ENCODE peak calls at places on chromosomes 11 and 22, in five cellular contexts. One of them, this sample, is unnamed.

GRCh38 chr11:129298990-129299389 is 76.7 kb upstream of the BARX2 start:
- DNase-seq in H1: no peak
- DNase-seq in HepG2: no peak
- DNase-seq in K562: no peak
- DNase-seq in GM12878: no peak
- DNase-seq in this sample: no peak

GRCh38 chr22:46070215-46070721 is 80.1 kb upstream of the PPARA start:
- DNase-seq in H1: no peak
- DNase-seq in HepG2: peak
- DNase-seq in K562: no peak
- DNase-seq in GM12878: no peak
- DNase-seq in this sample: peak

GRCh38 chr11:35945137-35945518 is 1.3 kb downstream of the LDLRAD3 start:
- DNase-seq in H1: no peak
- DNase-seq in HepG2: no peak
- DNase-seq in K562: no peak
- DNase-seq in GM12878: no peak
- DNase-seq in this sample: no peak

GRCh38 chr11:65381721-65382035 is 768 bp downstream of the SLC25A45 start:
- DNase-seq in H1: no peak
- DNase-seq in HepG2: peak
- DNase-seq in K562: no peak
- DNase-seq in GM12878: no peak
- DNase-seq in this sample: peak

GRCh38 chr11:94740975-94741707 is 27.0 kb upstream of the AMOTL1 start:
- DNase-seq in H1: no peak
- DNase-seq in HepG2: peak
- DNase-seq in K562: peak
- DNase-seq in GM12878: no peak
- DNase-seq in this sample: peak

GRCh38 chr11:122686106-122686505 is 30.6 kb downstream of the UBASH3B start:
- DNase-seq in H1: no peak
- DNase-seq in HepG2: no peak
- DNase-seq in K562: no peak
- DNase-seq in GM12878: no peak
- DNase-seq in this sample: no peak

GRCh38 chr11:120516461-120517389 is 5.2 kb downstream of the GRIK4 start:
- DNase-seq in H1: no peak
- DNase-seq in HepG2: peak
- DNase-seq in K562: no peak
- DNase-seq in GM12878: no peak
- DNase-seq in this sample: no peak

GRCh38 chr11:84396521-84396920 is 1110.4 kb upstream of the CCDC90B start:
- DNase-seq in H1: no peak
- DNase-seq in HepG2: no peak
- DNase-seq in K562: no peak
- DNase-seq in GM12878: no peak
- DNase-seq in this sample: no peak

GRCh38 chr11:32421992-32422391 is 13.3 kb downstream of the WT1 start:
- DNase-seq in H1: no peak
- DNase-seq in HepG2: no peak
- DNase-seq in K562: no peak
- DNase-seq in GM12878: no peak
- DNase-seq in this sample: no peak

GRCh38 chr22:35622132-35622913 is 5.2 kb upstream of the MB start:
- DNase-seq in H1: no peak
- DNase-seq in HepG2: no peak
- DNase-seq in K562: no peak
- DNase-seq in GM12878: no peak
- DNase-seq in this sample: peak

GRCh38 chr22:23161574-23161973 is 16.3 kb downstream of the RAB36 start:
- DNase-seq in H1: no peak
- DNase-seq in HepG2: no peak
- DNase-seq in K562: no peak
- DNase-seq in GM12878: no peak
- DNase-seq in this sample: no peak

GRCh38 chr11:130573767-130574166 is 125.3 kb downstream of the ADAMTS15 start:
- DNase-seq in H1: no peak
- DNase-seq in HepG2: no peak
- DNase-seq in K562: no peak
- DNase-seq in GM12878: no peak
- DNase-seq in this sample: no peak

GRCh38 chr11:130166457-130166784 is 6.8 kb downstream of the ST14 start:
- DNase-seq in H1: no peak
- DNase-seq in HepG2: peak
- DNase-seq in K562: peak
- DNase-seq in GM12878: no peak
- DNase-seq in this sample: peak

GRCh38 chr11:86671386-86672006 is 920 bp downstream of the ME3 start:
- DNase-seq in H1: no peak
- DNase-seq in HepG2: no peak
- DNase-seq in K562: no peak
- DNase-seq in GM12878: no peak
- DNase-seq in this sample: peak

GRCh38 chr22:22111267-22111751 is 128.7 kb upstream of the TOP3B start:
- DNase-seq in H1: no peak
- DNase-seq in HepG2: no peak
- DNase-seq in K562: peak
- DNase-seq in GM12878: peak
- DNase-seq in this sample: peak

GRCh38 chr22:20567371-20567847 is 60.0 kb downstream of the MED15 start:
- DNase-seq in H1: no peak
- DNase-seq in HepG2: no peak
- DNase-seq in K562: no peak
- DNase-seq in GM12878: no peak
- DNase-seq in this sample: no peak

GRCh38 chr11:13354335-13354734 is 76.7 kb downstream of the BMAL1 start:
- DNase-seq in H1: no peak
- DNase-seq in HepG2: no peak
- DNase-seq in K562: peak
- DNase-seq in GM12878: no peak
- DNase-seq in this sample: no peak
- TF ChIP-seq KDM1A in H1: no peak
- TF ChIP-seq KDM1A in HepG2: no peak
- TF ChIP-seq KDM1A in K562: no peak
- TF ChIP-seq KDM1A in GM12878: no peak
- TF ChIP-seq KDM1A in this sample: no peak

DNA sequence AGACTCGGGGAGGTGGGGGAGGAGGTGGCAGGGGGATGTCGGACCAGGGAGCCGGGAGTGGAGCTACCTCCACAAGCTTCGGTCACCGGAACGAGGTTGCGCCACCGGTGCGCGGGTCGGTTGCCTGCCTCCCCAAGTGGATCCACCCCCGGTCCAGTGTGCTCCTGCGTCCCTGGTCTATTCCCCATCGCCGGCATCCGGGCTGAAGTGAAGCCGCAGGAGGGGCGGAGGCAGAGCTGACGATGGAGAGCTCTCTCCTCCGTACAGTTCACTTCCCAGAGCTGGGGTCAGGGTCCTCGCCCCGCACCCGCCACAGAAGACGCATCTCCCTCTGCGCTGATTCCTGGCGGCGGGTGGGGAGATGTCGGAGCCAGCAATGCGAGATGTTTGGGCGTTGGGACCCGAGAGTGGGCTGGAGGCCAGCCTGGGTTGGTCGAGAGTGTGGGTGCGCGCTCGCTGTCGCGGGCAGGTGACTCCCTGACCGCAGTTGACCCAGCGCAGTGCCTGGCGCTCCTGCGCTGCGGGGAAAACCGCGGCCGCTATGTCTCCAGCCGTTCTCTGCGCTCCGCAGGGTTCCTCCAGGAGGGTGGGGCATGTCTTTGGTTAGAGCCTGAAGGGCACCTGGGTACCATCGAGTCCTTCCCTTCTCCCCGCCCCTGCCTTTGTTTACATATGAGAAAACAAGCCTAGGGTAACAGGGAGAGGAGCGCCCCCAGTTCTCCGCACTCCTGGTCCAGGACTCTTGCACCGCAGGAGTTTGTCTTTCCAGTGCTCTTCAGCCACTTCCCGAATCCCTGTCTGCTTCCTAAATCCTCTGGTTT is 1.7 kb downstream of the C11orf96 start:
- DNase-seq in H1: no peak
- DNase-seq in HepG2: no peak
- DNase-seq in K562: no peak
- DNase-seq in GM12878: no peak
- DNase-seq in this sample: peak
- TF ChIP-seq HDAC2 in H1: no peak
- TF ChIP-seq HDAC2 in HepG2: no peak
- TF ChIP-seq HDAC2 in K562: no peak
- TF ChIP-seq HDAC2 in GM12878: no peak
- TF ChIP-seq HDAC2 in this sample: no peak

GRCh38 chr11:76683496-76684095 is 13.0 kb upstream of the LRRC32 start:
- DNase-seq in H1: no peak
- DNase-seq in HepG2: no peak
- DNase-seq in K562: no peak
- DNase-seq in GM12878: no peak
- DNase-seq in this sample: no peak

GRCh38 chr11:76678316-76678715 is 7.8 kb upstream of the LRRC32 start:
- DNase-seq in H1: no peak
- DNase-seq in HepG2: no peak
- DNase-seq in K562: no peak
- DNase-seq in GM12878: no peak
- DNase-seq in this sample: no peak

GRCh38 chr11:76677010-76677771 is 6.6 kb upstream of the LRRC32 start:
- DNase-seq in H1: no peak
- DNase-seq in HepG2: no peak
- DNase-seq in K562: no peak
- DNase-seq in GM12878: no peak
- DNase-seq in this sample: no peak

GRCh38 chr11:76682681-76683080 is 12.1 kb upstream of the LRRC32 start:
- DNase-seq in H1: no peak
- DNase-seq in HepG2: no peak
- DNase-seq in K562: no peak
- DNase-seq in GM12878: no peak
- DNase-seq in this sample: no peak

GRCh38 chr11:76680517-76681425 is 10.2 kb upstream of the LRRC32 start:
- DNase-seq in H1: peak
- DNase-seq in HepG2: peak
- DNase-seq in K562: peak
- DNase-seq in GM12878: no peak
- DNase-seq in this sample: peak
- TF ChIP-seq KDM1A in H1: no peak
- TF ChIP-seq KDM1A in HepG2: no peak
- TF ChIP-seq KDM1A in K562: no peak
- TF ChIP-seq KDM1A in GM12878: no peak
- TF ChIP-seq KDM1A in this sample: no peak

DNA sequence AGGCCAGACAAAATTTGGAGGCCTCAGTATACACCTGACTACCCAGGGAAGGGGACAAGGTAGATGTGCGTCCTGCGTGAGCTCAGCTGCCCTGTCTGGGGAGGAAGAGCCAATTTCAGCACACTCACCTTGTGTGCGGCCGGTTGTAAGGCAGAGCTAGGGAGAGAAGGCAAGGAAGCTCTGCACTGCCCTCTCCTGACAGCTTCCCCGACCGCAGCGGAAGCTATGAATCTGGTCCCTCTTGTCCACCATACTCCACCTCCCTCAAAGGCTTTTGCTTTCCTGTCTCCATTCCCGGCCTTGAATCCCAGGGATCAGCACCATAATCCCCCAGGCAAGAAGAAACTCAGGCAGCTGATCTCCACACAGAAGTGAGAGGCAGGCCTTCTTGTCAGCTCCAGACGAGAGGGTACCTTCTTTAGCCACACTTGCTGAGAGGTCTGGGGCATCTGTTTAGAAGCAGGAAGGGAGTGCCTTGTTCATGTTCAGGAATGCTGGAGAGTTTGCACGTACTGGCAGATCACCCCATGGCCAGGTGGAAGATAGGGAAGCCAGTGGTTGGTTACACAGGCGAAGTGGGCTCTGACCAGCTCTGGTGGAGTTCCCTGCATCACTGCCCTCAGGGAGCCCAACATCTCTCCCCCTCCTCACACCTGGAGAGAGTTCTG is 62.5 kb downstream of the FEZ1 start:
- DNase-seq in H1: no peak
- DNase-seq in HepG2: peak
- DNase-seq in K562: peak
- DNase-seq in GM12878: no peak
- DNase-seq in this sample: peak
- TF ChIP-seq HDAC2 in H1: no peak
- TF ChIP-seq HDAC2 in HepG2: no peak
- TF ChIP-seq HDAC2 in K562: no peak
- TF ChIP-seq HDAC2 in GM12878: no peak
- TF ChIP-seq HDAC2 in this sample: no peak

GRCh38 chr11:47181271-47181670 is 4.6 kb upstream of the ARFGAP2 start:
- DNase-seq in H1: no peak
- DNase-seq in HepG2: no peak
- DNase-seq in K562: no peak
- DNase-seq in GM12878: no peak
- DNase-seq in this sample: no peak
- TF ChIP-seq KDM1A in H1: no peak
- TF ChIP-seq KDM1A in HepG2: no peak
- TF ChIP-seq KDM1A in K562: no peak
- TF ChIP-seq KDM1A in GM12878: no peak
- TF ChIP-seq KDM1A in this sample: no peak